ENCODE peak calls at places on chromosomes 6 and 20, in five cellular contexts. U is nephron progenitor cell, V is AG04450, X is HFF-Myc, D is EL. P is an unnamed sample.

GRCh38 chr6:118280210-118280609 is 267.9 kb upstream of the PLN start:
- DNase-seq in U (no peak), V (no peak), X (no peak), D (peak), P (no peak)

GRCh38 chr6:127299522-127300240 is 33.0 kb downstream of the RNF146 start:
- DNase-seq in U (no peak), V (no peak), X (no peak), D (peak), P (no peak)

GRCh38 chr6:83920017-83920416 is 60.5 kb downstream of the CYB5R4 start:
- DNase-seq in U (no peak), V (no peak), X (no peak), D (peak), P (no peak)

GRCh38 chr6:33209856-33210255 is 1.6 kb downstream of the RING1 start:
- DNase-seq in U (no peak), V (no peak), X (no peak), D (no peak), P (no peak)

GRCh38 chr20:9068232-9068781 is 580 bp upstream of the PLCB4 start:
- DNase-seq in U (peak), V (no peak), X (no peak), D (peak), P (no peak)

GRCh38 chr20:14525439-14525838 is 188.0 kb upstream of the FLRT3 start:
- DNase-seq in U (no peak), V (no peak), X (no peak), D (no peak), P (no peak)

GRCh38 chr20:46828471-46828870 is 66.2 kb upstream of the EYA2 start:
- DNase-seq in U (no peak), V (peak), X (no peak), D (peak), P (no peak)

GRCh38 chr20:43667341-43668132 is 623 bp downstream of the MYBL2 start:
- DNase-seq in U (peak), V (no peak), X (no peak), D (peak), P (peak)

GRCh38 chr6:21933351-21933750 is 339.8 kb downstream of the SOX4 start:
- DNase-seq in U (no peak), V (no peak), X (no peak), D (no peak), P (no peak)

GRCh38 chr6:22399693-22400092 is 102.9 kb upstream of the PRL start:
- DNase-seq in U (no peak), V (no peak), X (peak), D (peak), P (no peak)

GRCh38 chr6:109010703-109011102 is 83.9 kb downstream of the SESN1 start:
- DNase-seq in U (no peak), V (no peak), X (no peak), D (no peak), P (no peak)